ENCODE peak calls at places on chromosomes 16 and 17, in six cellular contexts. Z is activated T-cell treated with anti-CD3 and anti-CD28 coated beads for 4 hours; F is NCI-H2171 treated with DMSO at 0.1 percent for 48 hours; U is Right ventricle myocardium superior; R is NCI-H1436 treated with DMSO at 0.1 percent for 48 hours; N is stimulated activated CD4-positive, alpha-beta T cell treated with anti-CD3 and anti-CD28 coated beads, Interleukin-4, amount 100 ng/mL, for 48 hours. X is an unnamed sample.

GRCh38 chr16:12239953-12240485 is 263.5 kb downstream of the SNX29 start:
- DNase-seq in Z (no peak), F (peak; percentile 9), U (no peak), R (no peak), N (no peak), X (no peak)

GRCh38 chr16:58045096-58045495 is 19.5 kb downstream of the MMP15 start:
- DNase-seq in Z (no peak), F (no peak), U (no peak), R (no peak), N (no peak), X (no peak)

GRCh38 chr17:29131814-29132682 is 48.1 kb downstream of the MYO18A start:
- DNase-seq in Z (no peak), F (no peak), U (no peak), R (no peak), N (no peak), X (no peak)

GRCh38 chr16:20938426-20938825 is 37.9 kb downstream of the LYRM1 start:
- DNase-seq in Z (no peak), F (peak; percentile 13), U (no peak), R (no peak), N (no peak), X (no peak)

GRCh38 chr17:63140255-63140654 is 174.2 kb downstream of the TANC2 start:
- DNase-seq in Z (no peak), F (peak; percentile 38), U (no peak), R (no peak), N (no peak), X (no peak)

GRCh38 chr17:48046296-48046695 is 1.9 kb upstream of the NFE2L1 start:
- DNase-seq in Z (no peak), F (no peak), U (no peak), R (no peak), N (no peak), X (no peak)

GRCh38 chr17:80261159-80261894 is 675 bp downstream of the RNF213 start:
- DNase-seq in Z (no peak), F (peak; percentile 56), U (peak; percentile 68), R (no peak), N (peak; percentile 47), X (peak; percentile 33)

GRCh38 chr17:67431210-67432015 is 54.3 kb downstream of the PITPNC1 start:
- DNase-seq in Z (no peak), F (no peak), U (no peak), R (no peak), N (no peak), X (no peak)

GRCh38 chr17:74923538-74924249 is 379 bp upstream of the OTOP2 start:
- DNase-seq in Z (peak; percentile 68), F (peak; percentile 28), U (peak; percentile 84), R (no peak), N (peak; percentile 71), X (peak; percentile 67)

GRCh38 chr17:74147436-74147835 is 56.0 kb upstream of the RPL38 start:
- DNase-seq in Z (no peak), F (peak; percentile 93), U (no peak), R (no peak), N (no peak), X (no peak)

GRCh38 chr17:76094046-76094445 is 9.5 kb downstream of the EXOC7 start:
- DNase-seq in Z (no peak), F (no peak), U (no peak), R (no peak), N (no peak), X (no peak)

GRCh38 chr17:37844158-37844976 is 79.8 kb upstream of the TBC1D3K start:
- DNase-seq in Z (peak; percentile 18), F (no peak), U (peak; percentile 72), R (no peak), N (peak; percentile 47), X (no peak)